ENCODE peak calls at places on chromosomes 1 and 21, in four cellular contexts. L is H1, X is GM12878, V is HepG2. H is an unnamed sample.

GRCh38 chr1:117600966-117601365 is 4.9 kb upstream of the TENT5C start:
- DNase-seq in X (no peak), V (no peak), L (no peak), H (no peak)

GRCh38 chr1:37338658-37339057 is 135.7 kb upstream of the ZC3H12A start:
- DNase-seq in V (no peak), L (no peak), X (no peak), H (no peak)

GRCh38 chr1:183652547-183653467 is at the start of gene APOBEC4:
- DNase-seq in V (no peak), X (no peak), L (no peak), H (no peak)

GRCh38 chr1:147618077-147618569 is 52.2 kb downstream of the ACP6 start:
- DNase-seq in L (no peak), V (no peak), X (no peak), H (no peak)

GRCh38 chr1:102595106-102595505 is 513.2 kb downstream of the COL11A1 start:
- DNase-seq in X (no peak), V (no peak), L (no peak), H (no peak)

GRCh38 chr1:109641341-109641740 is 14.6 kb upstream of the GSTM4 start:
- DNase-seq in X (no peak), L (no peak), V (no peak), H (no peak)

GRCh38 chr1:227754958-227755357 is 19.7 kb downstream of the SNAP47 start:
- DNase-seq in L (no peak), X (no peak), V (no peak), H (no peak)

GRCh38 chr1:26358411-26359384 is 4.8 kb upstream of the CRYBG2 start:
- DNase-seq in X (no peak), V (peak), L (no peak), H (no peak)

GRCh38 chr1:204885288-204885711 is 14.6 kb downstream of the NFASC start:
- DNase-seq in L (no peak), V (peak), X (no peak), H (no peak)

GRCh38 chr21:36806103-36806502 is 107.2 kb downstream of the SIM2 start:
- DNase-seq in X (no peak), L (no peak), V (no peak), H (no peak)

GRCh38 chr1:213131851-213132655 is 81.0 kb downstream of the RPS6KC1 start:
- DNase-seq in V (peak), L (no peak), X (no peak), H (no peak)

GRCh38 chr1:11475718-11476117 is 3.2 kb upstream of the DISP3 start:
- DNase-seq in V (no peak), X (no peak), L (no peak), H (no peak)

GRCh38 chr21:33197546-33197945 is 32.2 kb upstream of the IFNAR2 start:
- DNase-seq in X (no peak), V (no peak), L (no peak), H (no peak)

GRCh38 chr1:183180634-183181056 is 5.4 kb upstream of the LAMC2 start:
- DNase-seq in L (no peak), X (peak), V (no peak), H (no peak)

GRCh38 chr1:244361764-244362473 is 89.8 kb downstream of the ADSS2 start:
- DNase-seq in X (no peak), V (peak), L (peak), H (no peak)

GRCh38 chr21:27505516-27505915 is 538.6 kb upstream of the ADAMTS5 start:
- DNase-seq in X (no peak), V (no peak), L (no peak), H (no peak)

GRCh38 chr1:26284597-26285351 is 4.9 kb downstream of the SH3BGRL3 start:
- DNase-seq in L (no peak), X (no peak), V (peak), H (peak)

GRCh38 chr1:10295471-10296085 is 85.2 kb downstream of the KIF1B start:
- DNase-seq in V (no peak), L (no peak), X (no peak), H (no peak)

GRCh38 chr21:45313015-45313414 is 25.3 kb upstream of the POFUT2 start:
- DNase-seq in V (no peak), L (no peak), X (no peak), H (no peak)

GRCh38 chr1:83905315-83905907 is 93.5 kb downstream of the TTLL7 start:
- DNase-seq in V (no peak), X (no peak), L (no peak), H (no peak)

GRCh38 chr21:26845066-26845749 is at the start of gene ADAMTS1:
- DNase-seq in X (no peak), L (peak), V (peak), H (peak)

GRCh38 chr1:160834945-160835565 is 27.6 kb downstream of the CD244 start:
- DNase-seq in L (no peak), V (peak), X (no peak), H (peak)

GRCh38 chr1:93801471-93801870 is 77.5 kb downstream of the DNTTIP2 start:
- DNase-seq in V (peak), X (no peak), L (no peak), H (no peak)

GRCh38 chr1:86507935-86508582 is 38.8 kb upstream of the CLCA4 start:
- DNase-seq in L (no peak), X (no peak), V (no peak), H (no peak)

GRCh38 chr1:60169206-60169605 is 95.6 kb upstream of the C1orf87 start:
- DNase-seq in V (no peak), X (no peak), L (no peak), H (no peak)

GRCh38 chr1:220775238-220775853 is 11.4 kb upstream of the MTARC1 start:
- DNase-seq in X (no peak), L (no peak), V (peak), H (peak)

GRCh38 chr1:165420655-165421054 is 24.3 kb downstream of the RXRG start:
- DNase-seq in V (no peak), X (no peak), L (no peak), H (no peak)

GRCh38 chr1:67060811-67061218 is 6.9 kb upstream of the SLC35D1 start:
- DNase-seq in X (no peak), V (peak), L (no peak), H (no peak)

GRCh38 chr1:1314237-1314586 is 5.8 kb downstream of the PUSL1 start:
- DNase-seq in V (no peak), X (no peak), L (no peak), H (no peak)

GRCh38 chr21:44914176-44914874 is 6.4 kb downstream of the ITGB2 start:
- DNase-seq in L (no peak), V (peak), X (no peak), H (no peak)

GRCh38 chr1:2800664-2801045 is 838 bp downstream of the TTC34 start:
- DNase-seq in V (no peak), X (no peak), L (no peak), H (no peak)

GRCh38 chr1:2801535-2802291 is at the start of gene TTC34:
- DNase-seq in V (peak), X (no peak), L (no peak), H (peak)

GRCh38 chr1:2799811-2800663 is 1.5 kb downstream of the TTC34 start:
- DNase-seq in X (no peak), L (no peak), V (no peak), H (no peak)

GRCh38 chr1:2802421-2802961 is 998 bp upstream of the TTC34 start:
- DNase-seq in L (no peak), X (no peak), V (no peak), H (no peak)

GRCh38 chr1:2801046-2801445 is 447 bp downstream of the TTC34 start:
- DNase-seq in X (no peak), L (no peak), V (no peak), H (no peak)
- TF ChIP-seq SP1 in X (no peak), L (no peak), V (no peak), H (no peak)

DNA sequence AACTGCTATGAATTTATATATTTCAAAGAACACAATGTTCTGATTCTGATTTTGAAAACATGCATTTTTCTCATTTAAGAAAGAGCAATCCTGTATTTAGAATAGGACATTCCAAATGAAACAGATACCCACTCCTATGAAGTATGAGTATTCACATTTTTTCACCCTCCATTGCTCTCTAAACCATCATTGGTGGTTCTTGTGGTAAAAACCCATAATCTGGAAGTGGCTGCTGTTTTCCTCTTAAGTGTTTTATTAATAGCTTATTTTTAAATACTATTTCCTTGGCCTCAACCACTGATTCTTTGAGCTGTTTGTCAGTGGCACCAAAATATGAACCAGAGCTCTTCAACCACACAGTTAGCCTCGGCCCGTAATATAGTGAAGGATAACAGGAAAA is 60.0 kb upstream of the ADAM30 start:
- DNase-seq in V (no peak), L (no peak), X (no peak), H (no peak)
- TF ChIP-seq SUZ12 in V (no peak), L (no peak), X (no peak), H (no peak)

GRCh38 chr1:46043491-46044017 is 88.9 kb downstream of the PIK3R3 start:
- DNase-seq in X (peak), L (peak), V (no peak), H (no peak)
- TF ChIP-seq SP1 in X (no peak), L (peak), V (no peak), H (no peak)

DNA sequence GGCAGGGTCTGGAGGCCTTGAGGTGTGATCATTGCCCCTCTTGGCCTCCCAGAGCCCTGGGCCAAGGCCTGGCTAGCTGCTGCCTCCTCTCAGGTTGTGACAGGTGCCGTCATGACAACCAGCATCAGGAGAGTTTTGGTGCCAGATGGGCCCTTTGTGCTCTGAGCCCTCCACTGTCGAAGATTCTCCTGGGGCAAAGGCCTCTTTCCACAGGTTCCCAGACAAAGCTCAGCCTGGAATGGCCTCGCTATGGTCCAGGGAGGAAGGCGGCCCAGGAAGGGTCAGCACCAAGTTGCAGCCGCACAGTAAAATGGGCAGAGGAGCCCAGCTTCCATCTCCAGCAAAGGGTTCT is 78.4 kb downstream of the ALPL start:
- DNase-seq in X (no peak), L (no peak), V (no peak), H (no peak)
- TF ChIP-seq SUZ12 in X (no peak), L (no peak), V (no peak), H (no peak)

DNA sequence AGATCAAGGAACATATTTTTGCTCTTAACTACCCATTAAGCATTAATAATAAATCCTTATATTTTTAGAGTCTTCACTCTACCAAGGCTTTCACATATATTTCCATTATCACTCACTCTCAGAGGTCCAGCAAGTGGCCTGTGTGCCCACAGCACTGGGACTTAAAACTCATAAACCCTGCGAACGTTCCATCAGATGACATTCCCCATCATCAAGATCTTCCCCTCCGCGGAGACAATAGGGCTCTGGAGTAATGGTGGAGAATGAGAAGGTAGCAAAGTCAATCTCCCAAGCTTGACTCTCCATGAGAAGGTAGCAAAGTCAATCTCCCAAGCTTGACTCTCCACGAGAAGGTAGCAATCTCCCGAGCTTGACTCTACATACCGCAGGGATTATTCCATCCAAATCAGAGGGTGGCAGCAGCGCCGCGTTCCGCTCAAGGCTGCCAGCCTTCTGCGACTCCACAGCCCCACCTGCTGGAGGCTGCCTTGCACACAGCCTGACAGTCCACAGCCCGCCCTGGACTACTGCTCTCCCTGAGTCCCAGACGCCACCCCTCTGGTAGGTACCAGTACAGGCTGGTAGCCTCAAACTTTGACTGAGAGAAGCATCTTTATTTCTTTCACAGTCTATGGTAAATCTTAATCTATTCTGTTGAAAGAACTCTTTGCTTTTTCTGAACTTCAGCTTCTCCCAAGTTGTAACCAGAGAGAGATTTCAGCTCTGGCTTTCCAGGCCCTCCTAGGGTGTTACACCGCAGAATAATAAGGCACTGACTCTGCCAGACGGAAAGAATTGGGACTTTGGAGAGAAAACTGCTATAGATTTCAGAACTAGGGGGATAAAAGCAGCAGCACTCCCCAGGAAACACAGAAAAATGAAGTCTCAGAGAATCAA is 26.4 kb upstream of the CTTNBP2NL start:
- DNase-seq in L (peak), V (peak), X (no peak), H (peak)
- TF ChIP-seq SP1 in L (no peak), V (no peak), X (no peak), H (no peak)

H was measured in HEK293T.